ENCODE peak calls at places on chromosomes 11 and 22, in ten cellular contexts. X is Peyer's patch, A is esophagus squamous epithelium, C is IMR-90, W is testis, K is right lobe of liver, U is uterus, I is tibial nerve, R is body of pancreas, D is adrenal gland. L is an unnamed sample.

GRCh38 chr22:23380230-23380573 is 199.9 kb downstream of the IGLL1 start:
- DNase-seq in X (no peak), A (no peak), C (no peak), W (no peak), K (no peak), U (no peak), I (no peak), R (no peak), D (no peak), L (no peak)

GRCh38 chr11:110173775-110174644 is 80.8 kb downstream of the ZC3H12C start:
- DNase-seq in X (peak; percentile 40), A (no peak), C (peak; percentile 64), W (peak; percentile 88), K (peak; percentile 61), U (peak; percentile 50), I (peak; percentile 83), R (peak; percentile 75), D (peak; percentile 77), L (peak; percentile 72)

GRCh38 chr11:65308281-65308891 is 6.3 kb upstream of the CDC42EP2 start:
- DNase-seq in X (no peak), A (no peak), C (no peak), W (no peak), K (no peak), U (no peak), I (no peak), R (peak; percentile 41), D (peak; percentile 51), L (peak; percentile 81)

GRCh38 chr11:19972637-19973036 is 187.6 kb downstream of the DBX1 start:
- DNase-seq in X (no peak), A (no peak), C (no peak), W (no peak), K (no peak), U (no peak), I (no peak), R (no peak), D (no peak), L (no peak)

GRCh38 chr11:77819921-77820564 is 479 bp downstream of the RSF1 start:
- DNase-seq in X (peak; percentile 37), A (no peak), C (peak; percentile 27), W (peak; percentile 69), K (peak; percentile 55), U (peak; percentile 42), I (peak; percentile 15), R (peak; percentile 34), D (peak; percentile 54), L (peak; percentile 73)

GRCh38 chr11:58564226-58564625 is 11.4 kb downstream of the LPXN start:
- DNase-seq in X (no peak), A (no peak), C (no peak), W (no peak), K (no peak), U (no peak), I (no peak), R (no peak), D (no peak), L (no peak)

GRCh38 chr11:61768376-61769076 is 16.1 kb downstream of the MYRF start:
- DNase-seq in X (no peak), A (no peak), C (no peak), W (no peak), K (no peak), U (no peak), I (no peak), R (no peak), D (no peak), L (no peak)

GRCh38 chr11:97557399-97557798 is 1167.6 kb downstream of the JRKL start:
- DNase-seq in X (no peak), A (no peak), C (no peak), W (no peak), K (no peak), U (no peak), I (no peak), R (no peak), D (no peak), L (no peak)

GRCh38 chr11:95456704-95457491 is 225.9 kb upstream of the SESN3 start:
- DNase-seq in X (no peak), A (no peak), C (peak; percentile 17), W (no peak), K (no peak), U (no peak), I (no peak), R (no peak), D (no peak), L (no peak)

GRCh38 chr11:128767518-128767917 is 73.6 kb downstream of the FLI1 start:
- DNase-seq in X (no peak), A (no peak), C (peak; percentile 60), W (no peak), K (no peak), U (no peak), I (no peak), R (no peak), D (no peak), L (no peak)

GRCh38 chr11:68354181-68354872 is 41.9 kb downstream of the LRP5 start:
- DNase-seq in X (peak; percentile 31), A (no peak), C (peak; percentile 89), W (peak; percentile 66), K (peak; percentile 73), U (peak; percentile 89), I (peak; percentile 57), R (peak; percentile 79), D (peak; percentile 97), L (peak; percentile 76)

GRCh38 chr11:103085758-103086365 is 6.1 kb downstream of the DCUN1D5 start:
- DNase-seq in X (no peak), A (no peak), C (peak; percentile 1), W (no peak), K (no peak), U (no peak), I (no peak), R (no peak), D (no peak), L (no peak)

GRCh38 chr22:20422965-20423635 is 14.5 kb downstream of the SCARF2 start:
- DNase-seq in X (no peak), A (no peak), C (no peak), W (no peak), K (peak; percentile 96), U (no peak), I (no peak), R (peak; percentile 65), D (peak; percentile 83), L (peak; percentile 78)

GRCh38 chr11:60971520-60971919 is at the start of gene CD6:
- DNase-seq in X (peak; percentile 81), A (no peak), C (no peak), W (no peak), K (no peak), U (no peak), I (no peak), R (no peak), D (no peak), L (no peak)

GRCh38 chr11:61917357-61918109 is at the start of gene RAB3IL1:
- DNase-seq in X (no peak), A (no peak), C (no peak), W (peak; percentile 77), K (peak; percentile 68), U (peak; percentile 78), I (peak; percentile 66), R (no peak), D (peak; percentile 52), L (peak; percentile 88)

GRCh38 chr11:113189909-113190667 is 124.3 kb upstream of the TTC12 start:
- DNase-seq in X (no peak), A (no peak), C (no peak), W (no peak), K (no peak), U (peak; percentile 44), I (no peak), R (no peak), D (peak; percentile 88), L (no peak)

GRCh38 chr22:39661842-39662676 is 91.5 kb downstream of the CACNA1I start:
- DNase-seq in X (peak; percentile 71), A (no peak), C (no peak), W (peak; percentile 50), K (no peak), U (no peak), I (no peak), R (peak; percentile 28), D (no peak), L (no peak)

GRCh38 chr11:6576471-6577373 is 26.7 kb downstream of the RRP8 start:
- DNase-seq in X (no peak), A (no peak), C (peak; percentile 68), W (no peak), K (no peak), U (peak; percentile 46), I (no peak), R (no peak), D (no peak), L (no peak)

DNA sequence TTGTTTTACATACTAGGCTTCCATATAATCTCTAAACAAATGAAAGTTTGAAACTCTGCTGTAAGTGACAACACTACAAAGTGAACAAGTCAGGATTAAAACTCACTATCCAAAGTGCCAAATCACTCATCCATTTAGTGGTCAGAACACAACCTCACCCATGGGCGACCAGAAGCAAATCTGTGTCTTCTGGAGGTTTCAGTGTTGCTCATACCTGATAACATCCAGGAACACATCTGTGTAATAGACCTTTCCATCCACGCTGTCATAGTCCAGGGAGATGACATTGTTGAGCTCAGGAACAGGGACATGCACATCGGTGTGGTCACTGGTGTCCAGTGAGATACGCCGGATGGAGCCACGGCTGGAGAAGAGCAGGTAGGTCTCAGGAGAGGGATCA is 28.5 kb upstream of the CKAP5 start:
- DNase-seq in X (no peak), A (no peak), C (no peak), W (no peak), K (no peak), U (no peak), I (no peak), R (no peak), D (no peak), L (no peak)
- H3K36me3 ChIP-seq in X (no peaks in the 10 kb centered on the region), A (no peaks in the 10 kb centered on the region), C (peaks cover 32% of the 10 kb centered on the region), W (no peaks in the 10 kb centered on the region), K (no peaks in the 10 kb centered on the region), U (no peaks in the 10 kb centered on the region), I (no peaks in the 10 kb centered on the region), R (no peaks in the 10 kb centered on the region), D (peaks cover 26% of the 10 kb centered on the region), L (peaks cover 77% of the 10 kb centered on the region)

GRCh38 chr11:63979426-63979825 is 5.0 kb downstream of the COX8A start:
- DNase-seq in X (no peak), A (no peak), C (no peak), W (no peak), K (no peak), U (no peak), I (no peak), R (no peak), D (peak; percentile 62), L (no peak)
- H3K27ac ChIP-seq in X (no peak overlapping the region), A (no peak overlapping the region), C (no peak overlapping the region), W (no peak overlapping the region), K (no peak overlapping the region), U (no peak overlapping the region), I (no peak overlapping the region), R (no peak overlapping the region), D (no peak overlapping the region), L (no peak overlapping the region)

GRCh38 chr22:41092023-41092817 is at the start of gene EP300:
- DNase-seq in X (peak; percentile 94), A (peak; percentile 46), C (peak; percentile 68), W (peak; percentile 92), K (peak; percentile 85), U (peak; percentile 83), I (peak; percentile 88), R (peak; percentile 74), D (peak; percentile 85), L (peak; percentile 92)
- TF ChIP-seq POLR2A in X (peak; percentile 37), A (peak; percentile 53), C (peak; percentile 59), W (no peak), K (no peak), U (peak; percentile 76), I (peak; percentile 77), R (peak; percentile 72), D (peak; percentile 66), L (peak; percentile 52)

DNA sequence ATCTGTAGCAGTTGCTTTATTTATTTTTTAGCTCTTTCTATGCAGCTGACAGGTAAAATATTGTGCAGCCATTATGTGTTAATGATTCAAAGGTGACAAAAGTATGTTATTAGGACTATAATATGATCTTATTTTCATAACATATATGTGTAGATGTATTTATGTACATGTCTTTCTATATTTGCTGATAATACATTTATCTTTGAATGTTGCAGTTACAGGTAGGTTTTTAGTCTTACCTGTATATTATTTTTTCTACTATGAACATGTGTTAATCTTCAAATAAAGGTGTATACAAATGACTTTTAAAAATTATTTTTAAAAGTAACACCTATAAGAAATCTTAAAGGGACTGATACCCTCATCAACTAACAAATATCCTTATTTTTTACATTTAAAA is 33.6 kb downstream of the FAR1 start:
- DNase-seq in X (no peak), A (no peak), C (no peak), W (no peak), K (no peak), U (no peak), I (no peak), R (no peak), D (no peak), L (no peak)
- H3K36me3 ChIP-seq in X (no peaks in the 10 kb centered on the region), A (no peaks in the 10 kb centered on the region), C (peaks cover 3% of the 10 kb centered on the region), W (no peaks in the 10 kb centered on the region), K (no peaks in the 10 kb centered on the region), U (no peaks in the 10 kb centered on the region), I (no peaks in the 10 kb centered on the region), R (no peaks in the 10 kb centered on the region), D (peaks cover 7% of the 10 kb centered on the region), L (no peaks in the 10 kb centered on the region)

L was measured in heart left ventricle.